ENCODE peak calls at places on chromosomes 2 and 18, in four cellular contexts. T is activated T-cell treated with anti-CD3 and anti-CD28 coated beads, Interleukin-2, amount 50 U/mL, for 24 hours; Z is anterior cingulate cortex; S is activated T-helper 1 cell treated with Interleukin-2 at 50 U/mL for 16 hours. Y is an unnamed sample.

GRCh38 chr18:41767960-41768359 is 187.1 kb upstream of the PIK3C3 start:
- DNase-seq in Z (no peak), S (no peak), T (no peak), Y (no peak)

GRCh38 chr2:12957251-12957650 is 240.5 kb downstream of the TRIB2 start:
- DNase-seq in Z (no peak), S (no peak), T (no peak), Y (no peak)

GRCh38 chr2:598043-598802 is 79.0 kb downstream of the TMEM18 start:
- DNase-seq in S (no peak), T (no peak), Z (no peak), Y (no peak)

GRCh38 chr18:58541789-58542425 is 87.0 kb downstream of the ALPK2 start:
- DNase-seq in S (peak; percentile 4), Z (no peak), T (peak; percentile 64), Y (no peak)

GRCh38 chr2:111676423-111676822 is 207.6 kb downstream of the ANAPC1 start:
- DNase-seq in T (no peak), S (no peak), Z (no peak), Y (no peak)

GRCh38 chr2:158719411-158719810 is 75.7 kb upstream of the DAPL1 start:
- DNase-seq in T (no peak), S (no peak), Z (no peak), Y (no peak)

GRCh38 chr2:84906900-84907714 is 1.7 kb downstream of the TMSB10 start:
- DNase-seq in T (peak; percentile 51), S (peak; percentile 26), Z (no peak), Y (peak; percentile 73)

GRCh38 chr2:65639156-65639876 is 206.9 kb upstream of the SPRED2 start:
- DNase-seq in Z (no peak), S (no peak), T (no peak), Y (no peak)

GRCh38 chr2:238643400-238643907 is 204.4 kb upstream of the TWIST2 start:
- DNase-seq in T (no peak), S (no peak), Z (no peak), Y (no peak)

GRCh38 chr2:146252119-146252518 is 1592.7 kb upstream of the ACVR2A start:
- DNase-seq in T (no peak), S (no peak), Z (no peak), Y (no peak)

GRCh38 chr18:7953085-7953958 is 386.2 kb downstream of the PTPRM start:
- DNase-seq in T (no peak), S (no peak), Z (no peak), Y (no peak)

GRCh38 chr2:74982581-74982980 is 24.1 kb downstream of the POLE4 start:
- DNase-seq in T (no peak), S (no peak), Z (no peak), Y (no peak)

GRCh38 chr18:55706893-55707292 is 118.9 kb upstream of the TCF4 start:
- DNase-seq in T (no peak), Z (no peak), S (no peak), Y (no peak)

GRCh38 chr2:48530033-48530804 is at the start of gene STON1:
- DNase-seq in T (peak; percentile 48), S (no peak), Z (no peak), Y (peak; percentile 48)

GRCh38 chr2:127576433-127577207 is 41.1 kb downstream of the MYO7B start:
- DNase-seq in T (no peak), Z (no peak), S (no peak), Y (peak; percentile 23)

GRCh38 chr2:62554440-62554839 is 48.4 kb upstream of the TMEM17 start:
- DNase-seq in Z (no peak), S (no peak), T (no peak), Y (no peak)

GRCh38 chr2:133710613-133711012 is 142.3 kb upstream of the NCKAP5 start:
- DNase-seq in Z (no peak), T (no peak), S (no peak), Y (no peak)

GRCh38 chr2:34305587-34305986 is 706.5 kb upstream of the FAM98A start:
- DNase-seq in T (no peak), Z (no peak), S (no peak), Y (no peak)

GRCh38 chr18:76621782-76622495 is 126.9 kb upstream of the ZNF516 start:
- DNase-seq in Z (no peak), T (no peak), S (no peak), Y (no peak)

GRCh38 chr2:214367171-214367570 is 43.7 kb upstream of the VWC2L start:
- DNase-seq in T (no peak), Z (no peak), S (no peak), Y (no peak)

Y was measured in activated naive CD8-positive, alpha-beta T cell treated with anti-CD3 and anti-CD28 coated beads, Interleukin-2, amount 10 ng/mL, durations not matched to agents 7 days and 5 days.